ENCODE peak calls at places on chromosomes 3 and 15, in seven cellular contexts. Y is kidney epithelial cell, T is astrocyte of the spinal cord, Z is PC-3, G is colonic mucosa, A is aorta, K is fibroblast of pulmonary artery. H is an unnamed sample.

GRCh38 chr15:95259965-95260364 is 1028.6 kb downstream of the MCTP2 start:
- DNase-seq in T (no peak), Y (no peak), A (no peak), K (peak), Z (no peak), G (no peak), H (no peak)

GRCh38 chr3:29429055-29429454 is 148.2 kb downstream of the RBMS3 start:
- DNase-seq in T (no peak), K (no peak), G (no peak), A (no peak), Z (no peak), Y (no peak), H (no peak)

GRCh38 chr3:155190686-155191085 is 102.8 kb downstream of the STRIT1 start:
- DNase-seq in Z (no peak), A (no peak), K (no peak), Y (no peak), T (no peak), G (no peak), H (no peak)

GRCh38 chr3:53045784-53046170 is at the start of gene SFMBT1:
- DNase-seq in Z (peak), G (peak), T (peak), A (peak), Y (no peak), K (peak), H (peak)

GRCh38 chr3:139493826-139494385 is 17.6 kb upstream of the RBP2 start:
- DNase-seq in Y (no peak), K (no peak), T (no peak), A (no peak), Z (no peak), G (no peak), H (no peak)

GRCh38 chr15:84840741-84841429 is 23.7 kb downstream of the ALPK3 start:
- DNase-seq in T (peak), G (peak), Y (no peak), A (peak), Z (no peak), K (peak), H (no peak)

GRCh38 chr3:186001838-186002237 is 64.0 kb upstream of the TRA2B start:
- DNase-seq in Z (no peak), A (no peak), Y (no peak), T (no peak), G (no peak), K (no peak), H (no peak)

GRCh38 chr3:83230841-83231240 is 1469.4 kb upstream of the GBE1 start:
- DNase-seq in Z (no peak), Y (no peak), T (no peak), A (no peak), K (no peak), G (no peak), H (no peak)

GRCh38 chr3:44445786-44446185 is 31.7 kb downstream of the ZNF445 start:
- DNase-seq in K (no peak), T (no peak), Y (no peak), A (no peak), G (no peak), Z (no peak), H (no peak)

GRCh38 chr3:185764168-185764988 is 60.5 kb downstream of the IGF2BP2 start:
- DNase-seq in A (no peak), T (no peak), G (no peak), Z (no peak), K (peak), Y (no peak), H (no peak)

GRCh38 chr15:59918994-59919951 is 84.8 kb upstream of the FOXB1 start:
- DNase-seq in T (peak), A (no peak), K (peak), Y (peak), G (no peak), Z (peak), H (no peak)

GRCh38 chr15:44729394-44729913 is 6.9 kb upstream of the TRIM69 start:
- DNase-seq in A (peak), T (no peak), G (peak), Z (no peak), Y (no peak), K (peak), H (no peak)

GRCh38 chr3:83928391-83928790 is 1030.4 kb upstream of the CADM2 start:
- DNase-seq in K (no peak), Y (no peak), T (no peak), G (no peak), Z (peak), A (no peak), H (peak)

GRCh38 chr3:71876135-71876534 is 91.2 kb upstream of the PROK2 start:
- DNase-seq in Y (no peak), G (no peak), T (no peak), K (no peak), Z (no peak), A (no peak), H (no peak)

GRCh38 chr3:42531470-42531869 is 29.0 kb downstream of the VIPR1 start:
- DNase-seq in A (no peak), Z (no peak), G (no peak), T (no peak), K (no peak), Y (no peak), H (no peak)

GRCh38 chr3:8625991-8626390 is 18.6 kb downstream of the SSUH2 start:
- DNase-seq in G (no peak), K (peak), Y (no peak), A (no peak), T (no peak), Z (peak), H (no peak)

GRCh38 chr3:108862865-108863798 is 40.5 kb downstream of the TRAT1 start:
- DNase-seq in K (peak), Z (peak), T (peak), Y (peak), G (no peak), A (no peak), H (no peak)

GRCh38 chr15:66831801-66832390 is 129.9 kb downstream of the SMAD6 start:
- DNase-seq in Y (no peak), A (peak), T (no peak), Z (no peak), K (no peak), G (no peak), H (no peak)

GRCh38 chr3:99817047-99817436 is 620 bp upstream of the CMSS1 start:
- DNase-seq in T (no peak), A (no peak), Z (peak), G (peak), Y (no peak), K (peak), H (no peak)

GRCh38 chr3:30188713-30189112 is 417.7 kb upstream of the TGFBR2 start:
- DNase-seq in G (no peak), K (peak), T (no peak), A (no peak), Z (peak), Y (peak), H (no peak)

GRCh38 chr3:119613872-119614271 is 16.2 kb downstream of the PLA1A start:
- DNase-seq in T (no peak), Z (no peak), G (no peak), A (no peak), Y (no peak), K (no peak), H (no peak)

GRCh38 chr3:148884261-148884660 is 19.2 kb downstream of the CPA3 start:
- DNase-seq in G (no peak), Y (no peak), Z (no peak), A (no peak), T (no peak), K (peak), H (no peak)

GRCh38 chr15:64845183-64845611 is 3.5 kb downstream of the PLEKHO2 start:
- DNase-seq in K (peak), T (no peak), Y (no peak), Z (no peak), G (no peak), A (no peak), H (no peak)
- H3K4me3 ChIP-seq in K (peak), T (no peak), Y (no peak), Z (no peak), G (peak), A (no peak), H (no peak)

DNA sequence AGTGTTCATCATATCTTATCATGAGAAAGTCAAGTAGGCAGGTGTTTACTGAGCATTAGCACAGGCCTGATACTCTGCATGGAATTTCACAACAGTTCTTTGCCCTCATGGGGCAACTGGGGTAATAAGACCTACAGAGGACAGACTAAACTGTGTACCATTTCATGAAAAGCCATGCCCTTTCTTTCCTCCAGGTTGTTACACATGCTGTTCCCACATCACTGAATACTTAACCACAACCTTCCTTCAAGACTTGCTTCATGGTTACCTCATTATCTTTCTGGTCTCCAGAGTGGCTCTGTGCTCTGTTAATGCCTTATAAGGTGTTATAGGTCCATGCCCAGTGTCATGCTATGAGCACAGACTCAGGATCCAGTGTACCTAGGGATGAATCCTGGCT is 28.2 kb upstream of the RSL24D1 start:
- DNase-seq in Z (no peak), Y (peak), G (no peak), K (no peak), A (no peak), T (no peak), H (peak)
- H3K4me3 ChIP-seq in Z (no peak), Y (no peak), G (no peak), K (no peak), A (no peak), T (no peak), H (no peak)

DNA sequence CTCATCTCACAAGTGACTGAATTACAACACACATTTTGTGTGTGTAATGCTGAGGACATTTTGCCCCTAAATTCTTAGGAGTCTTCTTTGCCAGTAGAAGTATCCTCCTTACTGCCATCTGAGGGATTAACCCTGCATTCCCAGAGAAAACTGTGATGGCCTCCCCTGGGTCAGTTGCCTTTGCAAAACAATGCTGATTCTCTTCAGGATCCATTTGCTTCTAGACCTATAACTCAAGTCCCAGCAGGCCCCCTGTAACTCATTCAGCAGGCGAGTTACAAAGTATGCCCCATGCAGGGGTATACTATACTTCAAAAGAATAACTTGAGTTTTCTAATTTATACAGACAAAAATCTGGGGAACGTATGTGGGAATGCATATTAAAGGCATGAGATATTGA is 6.6 kb upstream of the MCF2L2 start:
- DNase-seq in T (no peak), Y (no peak), K (no peak), A (no peak), G (no peak), Z (no peak), H (no peak)
- H3K4me3 ChIP-seq in T (no peak), Y (no peak), K (no peak), A (no peak), G (no peak), Z (no peak), H (no peak)

DNA sequence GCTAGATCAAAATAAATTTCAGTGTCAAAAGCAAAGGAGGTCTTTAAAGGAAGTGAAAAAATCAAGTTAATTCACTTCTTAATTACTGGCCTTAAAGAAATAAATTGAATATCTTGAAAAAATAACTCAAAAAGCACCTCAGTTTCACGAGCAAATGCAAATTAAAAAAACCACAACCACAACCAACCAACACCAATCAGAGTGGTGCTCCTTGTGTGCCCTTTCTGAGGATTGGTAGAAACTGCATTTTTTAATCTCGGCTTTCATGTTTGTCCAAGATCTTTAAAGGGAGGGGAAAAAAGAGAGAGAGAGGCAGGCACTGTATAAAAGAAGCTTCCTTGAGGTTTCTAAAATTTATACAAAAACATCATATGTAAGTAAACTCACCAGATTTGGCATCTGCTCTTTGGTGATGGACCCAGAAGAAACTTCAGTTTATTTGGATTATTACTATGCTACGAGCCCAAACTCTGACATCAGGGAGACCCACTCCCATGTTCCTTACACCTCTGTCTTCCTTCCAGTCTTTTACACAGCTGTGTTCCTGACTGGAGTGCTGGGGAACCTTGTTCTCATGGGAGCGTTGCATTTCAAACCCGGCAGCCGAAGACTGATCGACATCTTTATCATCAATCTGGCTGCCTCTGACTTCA is at the start of gene GPR15:
- DNase-seq in K (no peak), T (no peak), G (no peak), A (no peak), Y (no peak), Z (no peak), H (no peak)
- H3K4me3 ChIP-seq in K (no peak), T (no peak), G (peak), A (no peak), Y (no peak), Z (no peak), H (no peak)

DNA sequence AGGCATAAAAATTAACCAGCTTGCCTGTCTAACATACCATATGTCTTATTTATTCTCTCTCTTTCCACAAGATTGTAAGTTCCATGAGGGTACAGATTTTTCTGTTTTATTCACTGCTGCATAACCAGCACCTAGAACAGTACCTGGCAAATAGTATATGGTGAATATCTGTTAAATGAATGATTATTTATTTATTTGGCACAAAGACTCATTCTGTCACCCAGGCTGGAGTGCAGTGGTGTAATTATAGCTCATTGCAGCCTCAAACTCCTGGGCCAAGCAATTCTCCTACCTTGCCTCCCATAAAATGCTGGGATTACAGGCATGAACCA is 24.9 kb downstream of the DENND4A start:
- DNase-seq in Z (no peak), A (no peak), T (no peak), K (no peak), Y (no peak), G (no peak), H (no peak)
- H3K4me3 ChIP-seq in Z (no peak), A (no peak), T (no peak), K (no peak), Y (no peak), G (no peak), H (no peak)

H was measured in Jurkat, Clone E6-1.